ENCODE peak calls at places on chromosomes 5 and 9, in five cellular contexts. U is fibroblast of lung, Q is NAMALWA, B is substantia nigra, S is H9. Z is an unnamed sample.

GRCh38 chr9:96084289-96084688 is 208.8 kb downstream of the ERCC6L2 start:
- DNase-seq in B (no peak), Q (no peak), S (no peak), U (no peak), Z (no peak)

GRCh38 chr5:146710348-146710747 is 168.2 kb downstream of the PPP2R2B start:
- DNase-seq in U (no peak), Q (no peak), S (no peak), B (no peak), Z (no peak)

GRCh38 chr5:88667187-88668141 is 215.5 kb downstream of the MEF2C start:
- DNase-seq in U (peak), S (peak), Q (peak), B (no peak), Z (no peak)

GRCh38 chr5:13606051-13606450 is 338.4 kb downstream of the DNAH5 start:
- DNase-seq in B (no peak), S (no peak), Q (no peak), U (peak), Z (no peak)

GRCh38 chr9:35611230-35611797 is 6.3 kb downstream of the TESK1 start:
- DNase-seq in S (peak), B (no peak), Q (peak), U (peak), Z (no peak)

GRCh38 chr9:104906441-104907277 is 21.3 kb downstream of the ABCA1 start:
- DNase-seq in U (peak), Q (no peak), S (no peak), B (no peak), Z (no peak)

GRCh38 chr5:171581756-171582155 is 162.3 kb downstream of the FGF18 start:
- DNase-seq in B (no peak), U (no peak), S (no peak), Q (no peak), Z (no peak)

GRCh38 chr5:127934791-127935256 is 148.7 kb upstream of the SLC12A2 start:
- DNase-seq in S (peak), U (peak), B (no peak), Q (no peak), Z (peak)

GRCh38 chr5:167944121-167944858 is 347.2 kb upstream of the WWC1 start:
- DNase-seq in B (no peak), Q (no peak), U (no peak), S (no peak), Z (no peak)

GRCh38 chr9:109766351-109766750 is 13.6 kb upstream of the PALM2AKAP2 start:
- DNase-seq in U (peak), Q (no peak), B (no peak), S (no peak), Z (no peak)

GRCh38 chr9:106218854-106219253 is 524.5 kb downstream of the TMEM38B start:
- DNase-seq in U (no peak), B (no peak), Q (no peak), S (no peak), Z (no peak)

GRCh38 chr9:11946521-11946920 is 746.7 kb upstream of the TYRP1 start:
- DNase-seq in Q (no peak), S (no peak), U (peak), B (no peak), Z (no peak)

GRCh38 chr5:40226906-40227305 is 452.8 kb upstream of the PTGER4 start:
- DNase-seq in Q (no peak), B (no peak), U (no peak), S (no peak), Z (no peak)

GRCh38 chr9:29432191-29432590 is 1858.9 kb upstream of the C9orf72 start:
- DNase-seq in Q (no peak), B (no peak), U (no peak), S (no peak), Z (no peak)

GRCh38 chr5:161034456-161034855 is 182.4 kb upstream of the ATP10B start:
- DNase-seq in Q (no peak), U (no peak), B (no peak), S (no peak), Z (no peak)

GRCh38 chr5:140312067-140312790 is 9.3 kb upstream of the PFDN1 start:
- DNase-seq in Q (no peak), B (no peak), S (peak), U (peak), Z (no peak)

GRCh38 chr9:95124582-95125359 is 192.7 kb downstream of the FANCC start:
- DNase-seq in U (no peak), S (peak), Q (no peak), B (peak), Z (no peak)

GRCh38 chr5:17882760-17883488 is 248.7 kb downstream of the TAF11L14 start:
- DNase-seq in U (no peak), Q (no peak), S (peak), B (no peak), Z (no peak)

GRCh38 chr5:32482193-32482592 is 37.7 kb upstream of the ZFR start:
- DNase-seq in Q (no peak), B (no peak), S (no peak), U (no peak), Z (no peak)

GRCh38 chr9:4861736-4862451 is 69.2 kb downstream of the RCL1 start:
- DNase-seq in B (no peak), U (no peak), S (no peak), Q (no peak), Z (no peak)

GRCh38 chr5:129771058-129771838 is 23.4 kb downstream of the MINAR2 start:
- DNase-seq in Q (peak), U (peak), B (peak), S (peak), Z (peak)

GRCh38 chr5:111859031-111859430 is 102.0 kb upstream of the NREP start:
- DNase-seq in B (no peak), S (no peak), Q (no peak), U (peak), Z (no peak)

GRCh38 chr5:62720036-62720441 is 141.4 kb downstream of the LRRC70 start:
- DNase-seq in Q (peak), S (peak), U (peak), B (no peak), Z (peak)

GRCh38 chr5:127056896-127057295 is 16.4 kb downstream of the C5orf63 start:
- DNase-seq in Q (no peak), U (no peak), B (no peak), S (no peak), Z (no peak)

GRCh38 chr5:145984072-145984471 is 47.7 kb downstream of the SH3RF2 start:
- DNase-seq in B (no peak), U (no peak), S (no peak), Q (no peak), Z (no peak)

GRCh38 chr9:90343360-90343759 is 299.3 kb downstream of the DIRAS2 start:
- DNase-seq in Q (no peak), S (no peak), B (no peak), U (no peak), Z (peak)

GRCh38 chr5:26757941-26758340 is 280.4 kb downstream of the CDH9 start:
- DNase-seq in U (no peak), B (no peak), Q (no peak), S (no peak), Z (no peak)

GRCh38 chr9:38423273-38423938 is 848 bp downstream of the IGFBPL1 start:
- DNase-seq in Q (no peak), B (no peak), S (no peak), U (no peak), Z (no peak)

GRCh38 chr5:96048763-96049162 is 87.1 kb upstream of the ELL2 start:
- DNase-seq in U (no peak), B (no peak), S (peak), Q (no peak), Z (no peak)